ENCODE peak calls at places on chromosome 9, in nine cellular contexts. Z, Y, R, A, D, F, O, B and S are unnamed samples.

GRCh38 chr9:353077-353476 is 138.4 kb downstream of the DOCK8 start:
- DNase-seq in R (no peak), Y (no peak), A (no peak), F (no peak), B (no peak), O (no peak), D (no peak), Z (no peak), S (no peak)

GRCh38 chr9:116391306-116391900 is 237.8 kb downstream of the PAPPA start:
- DNase-seq in D (no peak), R (no peak), O (no peak), B (no peak), F (no peak), A (no peak), Z (no peak), Y (no peak), S (no peak)

GRCh38 chr9:127918201-127919107 is 1.6 kb upstream of the ST6GALNAC4 start:
- DNase-seq in Y (no peak), O (no peak), D (peak), R (peak), B (peak), A (no peak), F (no peak), Z (no peak), S (no peak)

GRCh38 chr9:114958021-114958846 is 27.8 kb upstream of the TNFSF8 start:
- DNase-seq in Y (peak), F (peak), Z (no peak), B (no peak), D (no peak), O (no peak), A (no peak), R (no peak), S (no peak)

GRCh38 chr9:123338710-123339665 is 17.0 kb upstream of the CRB2 start:
- DNase-seq in B (no peak), Y (peak), D (no peak), R (no peak), F (no peak), A (peak), Z (no peak), O (peak), S (no peak)

GRCh38 chr9:72271617-72272478 is 93.2 kb downstream of the ZFAND5 start:
- DNase-seq in Y (peak), A (peak), Z (peak), R (peak), B (peak), O (peak), D (peak), F (peak), S (peak)

GRCh38 chr9:71144495-71144894 is 23.1 kb upstream of the TRPM3 start:
- DNase-seq in O (no peak), Z (no peak), A (no peak), D (no peak), B (no peak), F (no peak), R (no peak), Y (no peak), S (no peak)

GRCh38 chr9:114824130-114824529 is 18.3 kb upstream of the TNFSF15 start:
- DNase-seq in B (no peak), D (no peak), O (no peak), Z (no peak), R (no peak), F (no peak), Y (no peak), A (no peak), S (no peak)

GRCh38 chr9:72749276-72749675 is 203.6 kb downstream of the ALDH1A1 start:
- DNase-seq in O (no peak), A (no peak), Y (no peak), Z (peak), D (no peak), B (no peak), R (no peak), F (no peak), S (no peak)

GRCh38 chr9:976258-976804 is at the start of gene DMRT3:
- DNase-seq in B (peak), O (no peak), Y (no peak), A (no peak), F (no peak), Z (no peak), R (peak), D (no peak), S (no peak)

GRCh38 chr9:115231116-115231515 is 113.2 kb upstream of the TNC start:
- DNase-seq in Y (no peak), Z (no peak), B (no peak), R (no peak), O (no peak), F (no peak), A (no peak), D (no peak), S (no peak)

GRCh38 chr9:33013962-33014664 is 11.0 kb upstream of the DNAJA1 start:
- DNase-seq in Z (no peak), F (no peak), D (no peak), R (no peak), Y (no peak), A (no peak), B (no peak), O (no peak), S (no peak)

GRCh38 chr9:91741529-91741928 is 208.5 kb downstream of the ROR2 start:
- DNase-seq in R (no peak), F (no peak), O (no peak), A (no peak), D (no peak), Z (no peak), B (no peak), Y (no peak), S (no peak)

GRCh38 chr9:121824651-121825480 is 173.4 kb downstream of the DAB2IP start:
- DNase-seq in F (no peak), Y (peak), R (no peak), O (no peak), D (peak), Z (no peak), B (no peak), A (no peak), S (no peak)

GRCh38 chr9:7549261-7549660 is 250.3 kb downstream of the DMAC1 start:
- DNase-seq in F (no peak), Y (no peak), O (no peak), Z (no peak), A (no peak), D (no peak), B (peak), R (peak), S (no peak)